ENCODE peak calls at places on chromosomes 3 and 15, in five cellular contexts. X, P, A, G and B are unnamed samples.
A peak's percentile ranks its signal among the peaks of the same experiment; 100 is the strongest.

GRCh38 chr15:45197512-45197911 is 9.7 kb upstream of the SHF start:
- DNase-seq in X (no peak), P (no peak), A (no peak), G (no peak), B (no peak)

GRCh38 chr15:98548172-98548971 is 100.0 kb upstream of the IGF1R start:
- DNase-seq in X (peak; percentile 54), P (no peak), A (peak; percentile 65), G (peak; percentile 72), B (peak; percentile 56)

GRCh38 chr15:59879506-59879905 is 124.6 kb upstream of the FOXB1 start:
- DNase-seq in X (no peak), P (no peak), A (no peak), G (no peak), B (no peak)

GRCh38 chr3:9732753-9733115 is 1.2 kb downstream of the BRPF1 start:
- DNase-seq in X (no peak), P (no peak), A (no peak), G (no peak), B (no peak)

GRCh38 chr15:71469393-71469792 is 341.0 kb upstream of the NR2E3 start:
- DNase-seq in X (no peak), P (no peak), A (no peak), G (peak; percentile 33), B (no peak)

GRCh38 chr3:28286595-28286994 is 45.2 kb downstream of the CMC1 start:
- DNase-seq in X (peak; percentile 47), P (no peak), A (no peak), G (no peak), B (peak; percentile 3)

GRCh38 chr3:45414823-45415222 is 26.4 kb downstream of the LARS2 start:
- DNase-seq in X (no peak), P (no peak), A (no peak), G (no peak), B (no peak)

GRCh38 chr3:152298393-152299242 is 29.9 kb downstream of the MBNL1 start:
- DNase-seq in X (peak; percentile 70), P (no peak), A (no peak), G (no peak), B (no peak)

GRCh38 chr3:72510247-72510646 is 338.0 kb downstream of the SHQ1 start:
- DNase-seq in X (no peak), P (no peak), A (no peak), G (no peak), B (no peak)

GRCh38 chr3:149339931-149340309 is 6.5 kb upstream of the TM4SF18 start:
- DNase-seq in X (peak; percentile 98), P (no peak), A (no peak), G (peak; percentile 40), B (no peak)

GRCh38 chr3:105527949-105528348 is 161.2 kb downstream of the ALCAM start:
- DNase-seq in X (no peak), P (no peak), A (no peak), G (no peak), B (no peak)

GRCh38 chr3:37290551-37290950 is 116.2 kb upstream of the LRRFIP2 start:
- DNase-seq in X (peak; percentile 3), P (no peak), A (no peak), G (no peak), B (no peak)

GRCh38 chr15:68231102-68231818 is 1.7 kb upstream of the CLN6 start:
- DNase-seq in X (no peak), P (no peak), A (no peak), G (no peak), B (no peak)

GRCh38 chr3:178194547-178194946 is 341.7 kb upstream of the KCNMB2 start:
- DNase-seq in X (no peak), P (no peak), A (no peak), G (no peak), B (no peak)

GRCh38 chr3:69901802-69902201 is 97.7 kb upstream of the SAMMSON start:
- DNase-seq in X (no peak), P (no peak), A (no peak), G (no peak), B (no peak)

GRCh38 chr3:27589795-27590194 is 105.6 kb upstream of the SLC4A7 start:
- DNase-seq in X (no peak), P (no peak), A (no peak), G (no peak), B (no peak)

GRCh38 chr15:43052860-43053259 is 53.0 kb downstream of the UBR1 start:
- DNase-seq in X (no peak), P (no peak), A (no peak), G (no peak), B (no peak)